ENCODE peak calls at places on chromosomes 13 and 19, in five cellular contexts. O, H, S, C and X are unnamed samples.

GRCh38 chr13:80141114-80141849 is 199.6 kb downstream of the SPRY2 start:
- DNase-seq in S (no peak), C (no peak), H (peak), O (no peak), X (peak)

GRCh38 chr19:18843960-18844359 is 12.2 kb downstream of the UPF1 start:
- DNase-seq in C (no peak), H (no peak), S (no peak), O (no peak), X (no peak)

GRCh38 chr19:44776402-44777096 is 1.1 kb upstream of the CBLC start:
- DNase-seq in O (no peak), H (no peak), S (no peak), C (no peak), X (no peak)

GRCh38 chr19:42352216-42352892 is 26.9 kb downstream of the MEGF8 start:
- DNase-seq in C (peak), O (no peak), H (no peak), S (no peak), X (no peak)

GRCh38 chr13:26377038-26377437 is 123.1 kb downstream of the CDK8 start:
- DNase-seq in O (no peak), S (no peak), H (no peak), C (no peak), X (no peak)

GRCh38 chr19:41734585-41734984 is 20.7 kb upstream of the CEACAM6 start:
- DNase-seq in S (no peak), H (no peak), O (no peak), C (no peak), X (no peak)

GRCh38 chr13:114268344-114269280 is 12.8 kb upstream of the UPF3A start:
- DNase-seq in O (no peak), S (no peak), H (no peak), C (no peak), X (no peak)

GRCh38 chr13:30752201-30752797 is 17.0 kb downstream of the ALOX5AP start:
- DNase-seq in O (peak), H (no peak), S (no peak), C (no peak), X (peak)

GRCh38 chr19:56671613-56671994 is at the start of gene ZNF835:
- DNase-seq in S (no peak), H (peak), C (no peak), O (peak), X (peak)

GRCh38 chr13:51158365-51158764 is 47.3 kb upstream of the C13orf42 start:
- DNase-seq in O (no peak), H (no peak), S (no peak), C (no peak), X (no peak)

GRCh38 chr19:47107953-47108746 is 5.4 kb downstream of the ZC3H4 start:
- DNase-seq in S (no peak), O (no peak), H (no peak), C (no peak), X (no peak)

GRCh38 chr13:68697551-68697950 is 1410.1 kb upstream of the ATXN8OS start:
- DNase-seq in O (no peak), S (no peak), C (no peak), H (no peak), X (no peak)

GRCh38 chr13:34826432-34826831 is 115.6 kb upstream of the NBEA start:
- DNase-seq in C (no peak), O (no peak), H (no peak), S (no peak), X (no peak)

GRCh38 chr13:105202384-105202783 is 1333.1 kb downstream of the EFNB2 start:
- DNase-seq in C (no peak), O (no peak), S (no peak), H (no peak), X (no peak)

GRCh38 chr19:31838163-31838798 is 489.0 kb upstream of the TSHZ3 start:
- DNase-seq in H (no peak), C (no peak), S (peak), O (no peak), X (no peak)

GRCh38 chr19:48480476-48481190 is 11.5 kb downstream of the CYTH2 start:
- DNase-seq in C (no peak), O (peak), S (no peak), H (no peak), X (peak)
- H3K4me3 ChIP-seq in C (peak), O (peak), S (peak), H (peak), X (peak)

GRCh38 chr19:8209965-8210659 is 942 bp downstream of the CERS4 start:
- DNase-seq in S (no peak), H (no peak), C (no peak), O (no peak), X (no peak)
- H3K4me3 ChIP-seq in S (peak), H (peak), C (peak), O (peak), X (peak)

DNA sequence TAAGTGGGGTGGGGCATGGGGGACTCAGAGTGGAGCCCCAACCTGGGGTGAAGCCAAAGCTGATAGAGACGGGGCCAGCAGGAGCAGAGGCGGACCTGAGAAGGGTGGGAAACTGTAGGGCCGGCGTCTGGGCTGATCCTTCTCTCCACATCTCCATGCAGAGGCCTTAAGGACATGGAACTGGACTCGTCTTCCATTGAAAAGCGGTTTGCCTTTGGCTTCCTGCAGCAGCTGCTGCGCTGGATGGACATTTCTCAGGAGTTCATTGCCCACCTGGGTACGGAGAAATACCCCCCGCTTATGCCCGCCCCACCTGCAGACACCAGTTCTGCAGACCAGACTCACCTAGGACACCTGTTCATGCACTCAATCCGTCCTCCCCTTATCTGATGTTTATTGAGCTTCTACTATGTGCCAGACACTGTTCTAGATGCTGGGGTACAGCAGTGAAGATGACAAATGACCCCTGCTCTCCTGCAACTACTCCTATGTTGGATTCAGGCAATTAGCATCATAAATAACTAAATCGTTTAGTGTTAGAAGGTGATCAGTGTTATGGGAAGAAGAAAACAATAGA is 74.1 kb downstream of the RYR1 start:
- DNase-seq in O (no peak), H (no peak), C (no peak), S (no peak), X (no peak)
- H3K4me3 ChIP-seq in O (no peak), H (no peak), C (no peak), S (peak), X (no peak)

DNA sequence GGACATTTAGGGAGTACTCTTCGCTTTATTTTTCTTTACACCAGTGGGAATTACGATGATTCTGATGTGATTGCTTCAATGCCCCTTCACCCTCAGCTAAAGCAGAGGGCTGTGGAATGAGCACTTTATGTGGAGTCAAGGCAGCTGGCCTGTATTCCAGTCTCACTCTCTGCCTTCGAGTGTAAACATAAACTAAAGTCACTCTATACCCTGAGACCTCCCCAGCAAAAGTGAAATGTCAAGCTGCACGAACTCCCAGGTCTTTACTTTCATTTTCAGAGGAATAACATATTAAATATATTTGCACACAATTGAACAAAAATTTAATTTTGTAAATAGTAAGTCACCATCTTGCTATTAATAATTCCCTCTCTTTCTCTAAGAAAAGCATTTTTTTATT is 557.1 kb downstream of the DACH1 start:
- DNase-seq in O (no peak), C (no peak), S (no peak), H (no peak), X (no peak)
- H3K4me3 ChIP-seq in O (no peak), C (no peak), S (no peak), H (no peak), X (peak)

GRCh38 chr19:35040826-35041547 is 534 bp upstream of the HPN start:
- DNase-seq in O (peak), S (no peak), C (no peak), H (peak), X (peak)
- H3K4me3 ChIP-seq in O (peak), S (no peak), C (no peak), H (peak), X (peak)

GRCh38 chr13:74218291-74218690 is 84.1 kb upstream of the KLF12 start:
- DNase-seq in H (no peak), S (no peak), O (no peak), C (no peak), X (no peak)
- H3K4me3 ChIP-seq in H (no peak), S (no peak), O (no peak), C (no peak), X (no peak)

DNA sequence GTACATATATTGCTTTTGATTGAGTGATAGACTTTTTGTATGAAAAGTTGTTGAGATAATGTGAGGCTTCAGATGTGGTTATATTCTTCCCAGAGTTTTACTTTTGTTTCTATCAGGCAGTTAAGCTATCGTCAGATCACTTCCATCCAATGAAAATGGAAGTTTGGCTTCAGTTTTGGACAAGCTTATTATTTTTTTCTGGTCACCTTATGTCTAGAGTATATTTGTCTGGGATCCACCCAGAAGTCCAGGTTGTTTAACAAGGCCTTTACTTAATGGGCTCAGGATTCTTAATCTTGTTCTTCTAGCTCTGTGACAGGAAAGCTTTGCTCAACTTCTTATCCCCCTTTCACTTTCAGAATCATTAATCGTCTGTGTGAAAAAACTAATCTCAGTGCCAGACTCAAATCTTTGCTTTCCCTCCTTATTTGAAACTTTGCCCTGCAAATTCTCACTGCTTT is 150.9 kb downstream of the PDS5B start:
- DNase-seq in O (no peak), H (no peak), S (no peak), C (no peak), X (no peak)
- H3K4me3 ChIP-seq in O (peak), H (peak), S (no peak), C (no peak), X (peak)

GRCh38 chr19:3358392-3358918 is 7.9 kb upstream of the NFIC start:
- DNase-seq in C (no peak), S (no peak), H (no peak), O (no peak), X (no peak)

GRCh38 chr19:3357362-3357730 is 9.0 kb upstream of the NFIC start:
- DNase-seq in C (no peak), S (no peak), H (no peak), O (no peak), X (no peak)

GRCh38 chr19:3356805-3357204 is 9.6 kb upstream of the NFIC start:
- DNase-seq in S (no peak), H (no peak), C (no peak), O (no peak), X (no peak)

GRCh38 chr19:3358919-3359849 is 7.2 kb upstream of the NFIC start:
- DNase-seq in C (no peak), O (peak), H (peak), S (no peak), X (peak)

DNA sequence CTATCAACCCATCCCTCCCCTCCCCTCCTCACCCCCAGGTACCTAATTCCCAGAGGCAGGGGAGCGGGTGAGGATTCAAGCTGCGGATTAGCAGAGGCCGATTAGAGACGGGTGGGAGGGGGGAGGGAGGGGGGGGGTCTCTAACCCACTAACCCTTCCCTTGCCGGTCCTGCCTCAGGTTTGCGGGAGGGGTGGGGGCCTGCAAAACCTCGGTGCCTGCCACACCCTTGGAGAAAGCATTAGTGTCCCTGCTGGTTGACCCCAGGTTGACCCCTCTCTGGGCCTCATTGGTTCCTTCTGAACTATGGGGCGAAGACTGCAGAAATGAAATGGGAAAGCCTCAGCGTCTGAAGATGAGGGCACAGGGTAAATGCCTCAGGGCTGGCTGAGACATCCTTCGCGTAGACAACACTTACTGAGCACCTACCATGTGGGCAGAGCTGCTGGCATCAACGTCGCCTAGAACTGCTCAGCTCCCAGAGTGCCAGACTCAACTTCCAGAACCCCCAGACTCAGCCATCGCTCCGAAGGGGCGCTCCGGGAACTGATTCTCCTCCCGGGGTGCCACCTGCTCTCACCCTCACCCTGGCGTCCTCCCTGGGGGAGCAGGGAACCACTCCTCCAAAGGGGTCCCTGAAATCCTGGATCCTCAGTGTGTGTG is 8.5 kb upstream of the NFIC start:
- DNase-seq in O (no peak), S (no peak), C (no peak), H (no peak), X (no peak)
- H3K4me3 ChIP-seq in O (peak), S (peak), C (no peak), H (peak), X (peak)